ENCODE peak calls at places on chromosome 9, in five cellular contexts. P is HT-29; I is stimulated activated CD4-positive, alpha-beta T cell treated with anti-CD3 and anti-CD28 coated beads, Interleukin-2, amount 100 ng/mL, for 24 hours; Y is NCI-H1417; L is fibroblast of the aortic adventitia. D is an unnamed sample.

GRCh38 chr9:113868501-113868900 is 7.6 kb upstream of the ZNF618 start:
- DNase-seq in P (no peak), I (no peak), Y (no peak), L (peak), D (no peak)

GRCh38 chr9:94085062-94085639 is 887 bp downstream of the PTPDC1 start:
- DNase-seq in P (no peak), I (no peak), Y (no peak), L (no peak), D (peak)

GRCh38 chr9:69085523-69086283 is 50.2 kb downstream of the FXN start:
- DNase-seq in P (peak), I (no peak), Y (no peak), L (peak), D (no peak)

GRCh38 chr9:99859395-99859980 is 37.8 kb downstream of the NR4A3 start:
- DNase-seq in P (no peak), I (no peak), Y (no peak), L (peak), D (no peak)

GRCh38 chr9:134208310-134208841 is 44.0 kb upstream of the RNU6ATAC start:
- DNase-seq in P (no peak), I (no peak), Y (no peak), L (no peak), D (no peak)

GRCh38 chr9:110058304-110058953 is 149.5 kb downstream of the C9orf152 start:
- DNase-seq in P (peak), I (peak), Y (peak), L (peak), D (no peak)

GRCh38 chr9:14752271-14752670 is 29.7 kb upstream of the CER1 start:
- DNase-seq in P (no peak), I (no peak), Y (peak), L (no peak), D (no peak)

GRCh38 chr9:98657897-98658296 is 50.8 kb downstream of the GABBR2 start:
- DNase-seq in P (no peak), I (no peak), Y (no peak), L (peak), D (no peak)

GRCh38 chr9:113349434-113350337 is at the start of gene BSPRY:
- DNase-seq in P (peak), I (peak), Y (peak), L (no peak), D (no peak)

GRCh38 chr9:121883281-121884056 is 209.6 kb downstream of the TTLL11 start:
- DNase-seq in P (no peak), I (no peak), Y (no peak), L (peak), D (no peak)

GRCh38 chr9:100394819-100395218 is 32.1 kb upstream of the MSANTD3 start:
- DNase-seq in P (no peak), I (no peak), Y (no peak), L (no peak), D (no peak)

GRCh38 chr9:92122061-92122460 is 6.8 kb upstream of the SPTLC1 start:
- DNase-seq in P (no peak), I (no peak), Y (no peak), L (no peak), D (no peak)

GRCh38 chr9:131046093-131046380 is 37.1 kb downstream of the LAMC3 start:
- DNase-seq in P (no peak), I (no peak), Y (no peak), L (no peak), D (no peak)

GRCh38 chr9:21657966-21658667 is 144.3 kb upstream of the MTAP start:
- DNase-seq in P (no peak), I (no peak), Y (no peak), L (peak), D (no peak)